ENCODE peak calls at places on chromosomes 13 and 19, in six cellular contexts. F is CD8-positive, alpha-beta T cell; W is HL-60; D is left ventricle myocardium inferior; H is pancreas; S is IMR-90. Q is an unnamed sample.

GRCh38 chr13:21402586-21403307 is 56.4 kb downstream of the ZDHHC20 start:
- DNase-seq in F (no peak), D (no peak), S (peak), H (no peak), W (no peak), Q (no peak)

GRCh38 chr19:19381007-19381926 is 24.2 kb upstream of the GATAD2A start:
- DNase-seq in H (no peak), W (no peak), D (no peak), F (no peak), S (no peak), Q (peak)

GRCh38 chr13:33494596-33495214 is 209.2 kb upstream of the STARD13 start:
- DNase-seq in W (no peak), F (no peak), H (no peak), S (peak), D (peak), Q (no peak)

GRCh38 chr19:53507523-53508442 is 30.2 kb upstream of the ZNF331 start:
- DNase-seq in S (peak), H (no peak), W (no peak), D (no peak), F (no peak), Q (no peak)

GRCh38 chr13:74132768-74133656 is 1.2 kb downstream of the KLF12 start:
- DNase-seq in F (peak), D (peak), W (no peak), S (peak), H (peak), Q (no peak)

GRCh38 chr13:72527333-72527732 is 200.1 kb downstream of the MZT1 start:
- DNase-seq in S (no peak), F (no peak), H (no peak), D (no peak), W (no peak), Q (no peak)

GRCh38 chr13:30375436-30375835 is 46.9 kb upstream of the UBE2L5 start:
- DNase-seq in W (no peak), D (no peak), H (no peak), F (no peak), S (no peak), Q (no peak)

GRCh38 chr13:110799246-110800236 is 86.0 kb downstream of the ING1 start:
- DNase-seq in H (no peak), D (no peak), F (no peak), S (peak), W (no peak), Q (no peak)

GRCh38 chr19:12766051-12766521 is 9.3 kb downstream of the HOOK2 start:
- DNase-seq in D (peak), F (peak), S (peak), H (peak), W (no peak), Q (peak)

GRCh38 chr13:49444517-49445395 is 682 bp downstream of the SETDB2 start:
- DNase-seq in F (peak), H (no peak), D (no peak), S (peak), W (peak), Q (peak)

GRCh38 chr19:16200038-16200775 is 2.5 kb downstream of the AP1M1 start:
- DNase-seq in H (no peak), D (no peak), W (peak), S (peak), F (no peak), Q (no peak)
- TF ChIP-seq CTCF in H (no peak), D (no peak), W (no peak), S (no peak), F (no peak), Q (no peak)

GRCh38 chr13:97341135-97341534 is 92.8 kb upstream of the RAP2A start:
- DNase-seq in D (no peak), H (no peak), S (no peak), W (no peak), F (no peak), Q (no peak)
- H3K27ac ChIP-seq in D (peak), H (no peak), S (no peak), W (no peak), F (no peak), Q (no peak)

GRCh38 chr19:55099557-55100506 is 17.6 kb downstream of the PPP1R12C start:
- DNase-seq in D (no peak), S (no peak), F (no peak), H (no peak), W (no peak), Q (no peak)
- TF ChIP-seq CTCF in D (peak), S (no peak), F (no peak), H (no peak), W (no peak), Q (no peak)

DNA sequence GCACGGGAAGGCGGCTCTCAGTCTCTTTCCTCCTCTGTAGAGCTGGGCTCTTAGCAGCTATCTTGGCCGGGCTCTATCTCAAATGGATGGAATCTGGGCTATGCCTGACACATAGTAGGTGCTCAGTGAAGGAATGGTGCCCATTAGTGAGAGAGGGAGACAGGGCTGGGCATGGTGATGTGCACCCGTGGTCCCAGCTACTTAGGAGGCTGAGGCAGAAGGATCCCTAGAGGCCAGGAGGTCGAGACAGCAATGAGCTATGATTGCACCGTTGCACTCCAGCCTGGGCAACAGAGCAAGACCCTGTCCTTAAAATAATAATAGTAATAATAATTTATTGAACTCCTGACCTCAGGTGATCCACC is 14.7 kb downstream of the KLF2 start:
- DNase-seq in D (no peak), W (no peak), S (no peak), H (no peak), F (no peak), Q (no peak)
- H3K27ac ChIP-seq in D (peak), W (no peak), S (peak), H (no peak), F (no peak), Q (no peak)

GRCh38 chr13:40456397-40456958 is 210.0 kb downstream of the FOXO1 start:
- DNase-seq in D (no peak), H (no peak), F (no peak), S (no peak), W (no peak), Q (no peak)

GRCh38 chr13:40458283-40459031 is 208.0 kb downstream of the FOXO1 start:
- DNase-seq in S (no peak), D (no peak), W (no peak), H (no peak), F (no peak), Q (no peak)

GRCh38 chr13:40457844-40458243 is 208.6 kb downstream of the FOXO1 start:
- DNase-seq in H (no peak), S (no peak), D (no peak), F (no peak), W (no peak), Q (no peak)

GRCh38 chr13:40456979-40457553 is 209.4 kb downstream of the FOXO1 start:
- DNase-seq in F (no peak), D (no peak), H (no peak), W (no peak), S (no peak), Q (no peak)

DNA sequence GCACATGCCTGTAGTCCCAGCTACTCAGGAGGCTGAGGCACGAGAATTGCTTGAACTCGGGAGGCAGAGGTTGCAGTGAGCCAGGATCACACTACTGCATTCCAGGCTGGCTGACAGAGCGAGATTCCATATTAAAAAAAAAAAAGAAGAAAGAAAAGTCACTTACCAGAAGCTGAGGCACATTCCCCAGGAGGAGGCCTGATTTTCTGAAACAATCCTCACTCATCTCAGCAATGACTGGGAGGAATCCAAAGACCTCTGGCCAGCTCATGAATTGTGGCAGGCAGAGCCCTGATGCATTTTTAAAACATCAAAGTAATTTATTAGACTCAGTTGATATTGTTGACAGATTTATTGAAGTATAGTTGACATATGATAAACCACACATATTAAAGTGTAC is 206.3 kb downstream of the FOXO1 start:
- DNase-seq in F (no peak), H (no peak), W (no peak), D (no peak), S (no peak), Q (no peak)
- TF ChIP-seq CTCF in F (no peak), H (no peak), W (no peak), D (no peak), S (no peak), Q (no peak)

DNA sequence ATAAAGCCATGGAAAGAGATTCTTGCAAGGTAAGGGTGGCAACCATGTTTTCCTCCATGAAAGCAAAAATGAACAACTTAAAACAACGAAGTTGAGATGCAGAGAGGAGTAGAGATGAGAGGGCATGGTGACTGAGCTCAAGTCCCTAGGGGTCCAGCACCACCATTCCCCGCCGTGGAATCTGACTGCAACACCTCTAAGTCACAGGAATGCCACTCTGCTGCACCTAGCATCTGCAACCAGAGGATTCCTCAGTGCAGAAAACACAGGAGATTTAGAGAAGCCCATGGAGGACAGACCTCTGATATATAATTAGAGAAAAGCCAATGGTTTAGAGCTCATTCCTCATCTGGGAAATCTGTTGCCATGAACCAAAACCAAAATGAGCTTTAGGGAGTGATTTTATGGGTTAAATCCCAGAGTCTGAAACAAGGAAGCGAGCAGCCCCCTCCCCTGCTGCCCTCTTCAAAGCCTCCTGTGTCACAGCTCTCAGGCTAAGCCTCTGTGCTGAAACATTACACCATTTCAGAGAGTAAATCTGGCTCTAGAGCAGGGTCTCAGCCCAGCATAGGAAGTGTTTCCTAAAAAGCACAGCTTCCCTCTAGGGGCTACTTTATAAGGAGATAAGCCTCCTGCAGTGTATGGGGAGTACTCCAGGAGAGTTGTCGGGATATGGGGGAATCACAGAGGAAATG is 1043.6 kb downstream of the UQCRFS1 start:
- DNase-seq in W (no peak), F (no peak), H (no peak), S (no peak), D (no peak), Q (no peak)
- H3K27ac ChIP-seq in W (no peak), F (no peak), H (no peak), S (no peak), D (no peak), Q (no peak)

DNA sequence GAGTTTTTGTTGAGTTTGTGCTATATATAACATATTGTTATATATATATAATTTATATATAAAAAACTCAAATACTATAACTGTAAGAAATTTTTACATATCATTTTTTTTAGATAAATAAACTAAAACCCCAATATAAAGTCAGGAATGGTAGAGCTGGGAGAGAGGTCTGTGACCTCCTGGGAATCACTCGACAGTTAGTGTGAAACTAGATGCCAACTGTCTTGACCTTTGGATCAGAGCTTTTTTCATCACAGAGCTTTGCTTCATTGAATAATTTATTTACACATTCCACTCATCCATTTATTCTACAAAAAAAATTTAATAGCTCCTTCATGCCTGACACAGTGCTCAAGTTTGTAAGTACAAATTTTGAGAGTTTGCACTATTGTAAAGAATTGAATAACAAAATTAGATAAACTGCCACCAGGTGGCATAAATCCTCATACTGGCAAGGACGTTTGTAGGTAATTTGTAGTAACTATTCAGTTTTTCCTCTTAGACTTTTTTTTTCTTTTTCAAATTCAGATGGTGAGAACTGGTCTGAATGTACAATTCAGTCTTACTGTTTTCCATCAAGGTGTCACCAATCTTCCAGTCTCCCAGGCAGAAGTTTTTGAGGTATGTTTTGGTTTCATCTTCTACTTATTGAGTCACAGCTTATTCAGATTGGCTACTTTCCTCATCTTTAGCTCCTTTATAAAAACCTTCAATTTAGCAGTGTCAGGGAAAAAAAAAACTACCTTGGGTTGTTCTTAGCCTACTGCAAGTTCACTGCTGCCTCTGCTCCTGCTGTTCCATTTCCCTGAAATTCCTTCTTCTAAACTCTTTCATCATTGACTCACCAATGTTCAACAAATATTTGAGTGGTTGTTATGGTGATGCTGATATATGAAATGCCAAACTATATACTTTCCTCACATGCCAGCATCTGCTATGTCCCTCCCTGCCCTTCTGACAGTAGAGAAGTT is 28.7 kb downstream of the LACC1 start:
- DNase-seq in D (no peak), S (peak), W (no peak), H (no peak), F (no peak), Q (peak)
- TF ChIP-seq CTCF in D (peak), S (peak), W (no peak), H (peak), F (peak), Q (peak)

DNA sequence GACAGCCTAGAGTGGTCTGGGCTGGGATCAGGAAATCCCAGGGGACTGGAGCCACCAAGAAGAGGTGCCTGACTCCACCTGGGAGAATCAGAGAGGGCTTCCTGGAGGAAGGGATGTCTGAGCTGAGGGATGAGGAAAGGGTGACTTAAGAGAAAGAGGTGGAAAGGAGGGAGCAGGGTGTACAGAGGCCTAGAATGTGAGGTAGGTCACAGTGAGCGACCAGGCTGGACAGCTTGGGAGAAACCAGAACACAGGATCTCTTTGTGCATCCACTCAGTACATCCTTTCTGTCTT is 1.0 kb downstream of the TBCB start:
- DNase-seq in F (no peak), W (no peak), S (no peak), H (no peak), D (no peak), Q (no peak)
- H3K27ac ChIP-seq in F (no peak), W (no peak), S (peak), H (no peak), D (peak), Q (no peak)

Q was measured in prostate gland.